ENCODE peak calls at places on chromosomes 11 and 22, in five cellular contexts. C, A, M, D and S are unnamed samples.

GRCh38 chr11:34509336-34509902 is 4.2 kb downstream of the ELF5 start:
- DNase-seq in M (no peak), A (no peak), D (no peak), C (no peak), S (no peak)

GRCh38 chr22:26648011-26648497 is 9.3 kb upstream of the MIAT start:
- DNase-seq in C (no peak), A (no peak), M (no peak), D (no peak), S (no peak)

GRCh38 chr11:86799680-86800075 is 664 bp upstream of the PRSS23 start:
- DNase-seq in M (no peak), A (no peak), C (peak; percentile 41), D (no peak), S (no peak)

GRCh38 chr22:32020117-32020516 is 22.9 kb upstream of the SLC5A1 start:
- DNase-seq in A (no peak), M (no peak), C (peak; percentile 93), D (no peak), S (peak; percentile 87)

GRCh38 chr22:27515091-27515523 is 286.4 kb downstream of the MN1 start:
- DNase-seq in M (no peak), D (peak; percentile 21), C (no peak), A (no peak), S (no peak)

GRCh38 chr11:72589802-72590761 is 84.1 kb downstream of the PDE2A start:
- DNase-seq in D (no peak), M (peak; percentile 53), C (no peak), A (peak; percentile 58), S (no peak)

GRCh38 chr11:73982990-73983763 is 534 bp upstream of the UCP2 start:
- DNase-seq in C (peak; percentile 94), M (peak; percentile 98), D (peak; percentile 72), A (peak; percentile 96), S (peak; percentile 88)

GRCh38 chr11:11960687-11961086 is 47.7 kb downstream of the DKK3 start:
- DNase-seq in M (no peak), A (no peak), D (no peak), C (peak; percentile 56), S (no peak)

GRCh38 chr11:125364085-125364822 is 131.8 kb downstream of the FEZ1 start:
- DNase-seq in M (no peak), A (no peak), D (no peak), C (peak; percentile 62), S (peak; percentile 25)

GRCh38 chr11:43968719-43969118 is 26.3 kb downstream of the C11orf96 start:
- DNase-seq in A (no peak), D (no peak), M (no peak), C (no peak), S (no peak)

GRCh38 chr22:42316988-42317387 is 46.5 kb upstream of the TCF20 start:
- DNase-seq in M (no peak), A (no peak), C (peak; percentile 56), D (no peak), S (peak; percentile 16)

GRCh38 chr22:32341122-32341740 is 16.4 kb upstream of the RFPL3 start:
- DNase-seq in C (peak; percentile 22), D (no peak), A (no peak), M (no peak), S (no peak)

GRCh38 chr11:134514354-134514951 is 102.4 kb upstream of the B3GAT1 start:
- DNase-seq in D (no peak), A (no peak), C (no peak), M (no peak), S (no peak)

GRCh38 chr22:40289991-40290459 is 56.3 kb upstream of the ADSL start:
- DNase-seq in M (peak; percentile 6), A (no peak), C (no peak), D (no peak), S (peak; percentile 19)

GRCh38 chr11:77510095-77510494 is 36.2 kb upstream of the PAK1 start:
- DNase-seq in D (no peak), A (no peak), C (no peak), M (no peak), S (no peak)

GRCh38 chr22:28381427-28382167 is 298.0 kb downstream of the TTC28 start:
- DNase-seq in C (peak; percentile 72), M (no peak), D (no peak), A (no peak), S (peak; percentile 11)

GRCh38 chr11:114399490-114399889 is 821 bp downstream of the C11orf71 start:
- DNase-seq in M (no peak), A (no peak), C (no peak), D (no peak), S (no peak)